ENCODE peak calls at places on chromosomes 2 and 18, in four cellular contexts. C is heart left ventricle, M is tibial nerve, F is sigmoid colon. S is an unnamed sample.

GRCh38 chr2:235864746-235865535 is 303.2 kb downstream of the GBX2 start:
- DNase-seq in M (no peak), F (no peak), C (no peak), S (no peak)

GRCh38 chr18:42936289-42936688 is 179.2 kb downstream of the RIT2 start:
- DNase-seq in F (no peak), M (no peak), C (no peak), S (no peak)

GRCh38 chr2:151771599-151772358 is 37.5 kb upstream of the NEB start:
- DNase-seq in F (peak; percentile 73), C (no peak), M (no peak), S (peak; percentile 87)

GRCh38 chr18:74722237-74722636 is 124.6 kb downstream of the ZNF407 start:
- DNase-seq in C (no peak), F (no peak), M (no peak), S (no peak)

GRCh38 chr2:84958135-84959044 is 12.6 kb upstream of the KCMF1 start:
- DNase-seq in M (no peak), C (no peak), F (peak; percentile 62), S (no peak)

GRCh38 chr2:234164499-234165409 is 114.3 kb downstream of the SPP2 start:
- DNase-seq in C (no peak), F (no peak), M (no peak), S (peak; percentile 85)

GRCh38 chr2:164430166-164430783 is 191.0 kb downstream of the GRB14 start:
- DNase-seq in M (peak; percentile 52), F (no peak), C (no peak), S (no peak)

GRCh38 chr2:215410932-215411285 is 25.0 kb downstream of the FN1 start:
- DNase-seq in C (no peak), F (no peak), M (no peak), S (no peak)

GRCh38 chr2:58155160-58155778 is 85.9 kb downstream of the FANCL start:
- DNase-seq in F (no peak), M (no peak), C (no peak), S (no peak)

GRCh38 chr2:182302972-182303371 is 123.9 kb downstream of the PDE1A start:
- DNase-seq in F (no peak), M (no peak), C (no peak), S (no peak)

GRCh38 chr2:30708491-30709290 is 98.6 kb downstream of the CAPN13 start:
- DNase-seq in F (no peak), C (no peak), M (no peak), S (peak; percentile 13)

GRCh38 chr2:105792561-105792960 is 47.8 kb downstream of the NCK2 start:
- DNase-seq in M (no peak), C (no peak), F (no peak), S (no peak)

GRCh38 chr2:57515366-57515765 is 531.2 kb upstream of the VRK2 start:
- DNase-seq in M (no peak), F (no peak), C (no peak), S (no peak)

GRCh38 chr2:25268136-25268535 is 73.6 kb downstream of the DNMT3A start:
- DNase-seq in C (no peak), M (no peak), F (no peak), S (no peak)

GRCh38 chr2:150938586-150938985 is 323.1 kb downstream of the RBM43 start:
- DNase-seq in F (no peak), C (no peak), M (no peak), S (no peak)

GRCh38 chr2:238095143-238095542 is 5.0 kb upstream of the ESPNL start:
- DNase-seq in M (no peak), C (no peak), F (no peak), S (peak; percentile 33)

GRCh38 chr2:64837116-64837704 is 152.0 kb upstream of the SLC1A4 start:
- DNase-seq in C (no peak), M (no peak), F (no peak), S (no peak)

DNA sequence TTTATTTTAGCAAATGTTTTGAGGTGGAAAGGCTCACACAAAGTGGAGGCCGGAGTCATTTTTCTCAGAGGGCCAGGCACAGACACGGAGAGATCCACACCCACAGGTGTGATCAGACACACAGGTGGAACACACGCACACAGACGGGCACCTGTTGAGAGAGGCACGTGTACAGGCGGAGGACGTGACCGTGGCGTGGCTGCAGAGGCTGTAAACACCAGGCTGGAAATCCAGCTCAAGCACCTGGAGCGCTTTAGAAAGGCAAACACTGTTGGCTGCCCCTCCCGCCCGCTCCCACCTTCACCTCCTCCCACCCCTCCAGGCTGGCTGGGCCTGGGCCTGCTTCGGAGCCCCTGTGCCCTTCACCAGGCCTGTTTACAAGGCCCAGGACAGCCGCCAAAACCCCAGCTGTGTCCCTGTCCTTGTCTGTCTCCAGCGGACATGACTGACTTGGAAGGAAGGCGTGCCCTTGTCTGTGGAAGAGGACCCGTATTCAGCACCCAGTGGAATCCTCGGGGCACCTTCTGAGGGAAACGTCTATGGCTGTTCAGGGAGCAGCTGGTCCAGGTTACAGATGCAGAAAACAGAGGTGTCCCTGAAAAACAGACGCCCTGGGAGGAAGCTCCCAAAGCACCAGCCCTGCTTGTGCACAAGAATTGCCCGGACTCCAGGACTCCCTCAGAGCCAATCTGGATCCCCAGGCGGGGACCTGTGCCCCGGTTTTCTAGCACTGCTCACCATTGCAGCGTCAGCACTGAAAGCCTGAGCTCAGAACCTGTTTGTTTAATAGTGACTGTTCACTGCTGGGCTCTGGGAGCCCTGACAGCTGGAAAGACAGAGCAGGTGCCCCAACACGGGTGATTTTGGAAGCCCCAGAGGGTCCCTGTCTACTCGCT is 134.3 kb upstream of the HAAO start:
- DNase-seq in C (no peak), M (no peak), F (no peak), S (peak; percentile 68)
- TF ChIP-seq POLR2A in C (no peak), M (no peak), F (no peak), S (no peak)

GRCh38 chr2:15591692-15592463 is at the start of gene DDX1:
- DNase-seq in C (peak; percentile 87), F (peak; percentile 92), M (peak; percentile 69), S (peak; percentile 74)
- TF ChIP-seq POLR2A in C (peak; percentile 77), F (peak; percentile 56), M (no peak), S (peak; percentile 72)

DNA sequence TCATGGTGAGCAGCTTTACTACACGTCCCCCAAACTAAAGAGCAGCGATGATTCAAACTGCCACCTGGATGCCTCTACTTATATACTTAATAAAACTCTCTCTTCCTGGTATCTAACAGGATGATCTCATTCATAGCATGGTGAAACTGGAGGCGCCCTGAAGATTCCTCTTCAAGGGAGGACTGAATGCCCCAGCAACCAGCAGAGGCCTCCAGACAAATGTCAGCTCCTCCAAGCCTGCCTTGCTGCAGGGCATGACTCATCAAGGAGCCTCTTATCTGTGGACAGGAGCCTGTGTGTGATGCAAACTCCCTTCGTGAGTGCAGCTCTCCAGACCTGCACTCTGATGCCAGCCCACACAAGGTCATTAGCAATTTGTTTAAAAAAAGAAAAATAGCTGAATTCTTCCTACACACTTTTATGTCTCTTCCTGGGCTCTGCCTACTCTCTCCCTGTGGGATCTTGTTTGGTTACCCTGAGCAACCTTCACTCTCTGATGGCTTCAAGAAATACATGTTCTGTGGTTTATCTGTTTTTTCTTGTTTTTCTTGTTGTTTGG is 30.2 kb downstream of the LONRF2 start:
- DNase-seq in C (no peak), M (no peak), F (peak; percentile 81), S (no peak)
- TF ChIP-seq POLR2A in C (no peak), M (no peak), F (no peak), S (no peak)

GRCh38 chr2:231361701-231362588 is 33.6 kb upstream of the B3GNT7 start:
- DNase-seq in C (no peak), M (no peak), F (peak; percentile 64), S (peak; percentile 42)
- TF ChIP-seq POLR2A in C (no peak), M (no peak), F (no peak), S (no peak)

GRCh38 chr18:50836521-50836957 is 16.7 kb upstream of the MRO start:
- DNase-seq in F (no peak), M (no peak), C (no peak), S (no peak)

GRCh38 chr18:50832754-50833153 is 12.9 kb upstream of the MRO start:
- DNase-seq in M (no peak), F (no peak), C (no peak), S (no peak)

GRCh38 chr18:50829644-50830043 is 9.8 kb upstream of the MRO start:
- DNase-seq in M (no peak), C (no peak), F (no peak), S (no peak)

GRCh38 chr18:50826027-50826426 is 6.2 kb upstream of the MRO start:
- DNase-seq in F (no peak), C (no peak), M (no peak), S (no peak)

DNA sequence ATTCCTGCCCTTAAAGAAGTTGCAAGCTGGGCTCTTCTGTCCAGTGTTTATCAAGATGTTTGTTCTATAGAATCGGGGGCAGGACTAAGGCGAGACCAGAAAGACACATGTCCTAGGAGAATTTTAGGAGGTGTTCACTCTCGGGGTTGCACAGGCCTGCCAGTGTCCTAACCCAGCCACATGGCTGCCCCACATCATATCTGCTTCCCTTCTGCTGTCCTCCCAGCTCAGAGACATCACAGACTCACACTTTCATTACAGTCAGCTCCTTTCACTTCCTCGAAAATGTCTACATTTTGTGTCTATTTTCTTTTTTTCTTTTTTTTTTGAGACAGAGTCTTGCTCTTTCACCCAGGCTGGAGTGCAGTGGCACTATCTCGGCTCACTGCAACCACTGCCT is 10.7 kb upstream of the MRO start:
- DNase-seq in F (no peak), C (no peak), M (peak; percentile 14), S (no peak)
- TF ChIP-seq POLR2A in F (no peak), C (no peak), M (no peak), S (no peak)

GRCh38 chr2:6310910-6311215 is 554.8 kb downstream of the CMPK2 start:
- DNase-seq in F (no peak), M (no peak), C (no peak), S (no peak)

GRCh38 chr2:6312377-6312776 is 553.3 kb downstream of the CMPK2 start:
- DNase-seq in M (no peak), F (no peak), C (no peak), S (no peak)

GRCh38 chr2:6310186-6310909 is 555.4 kb downstream of the CMPK2 start:
- DNase-seq in M (no peak), C (no peak), F (no peak), S (no peak)

GRCh38 chr2:6308986-6309385 is 556.7 kb downstream of the CMPK2 start:
- DNase-seq in F (no peak), C (no peak), M (no peak), S (no peak)

DNA sequence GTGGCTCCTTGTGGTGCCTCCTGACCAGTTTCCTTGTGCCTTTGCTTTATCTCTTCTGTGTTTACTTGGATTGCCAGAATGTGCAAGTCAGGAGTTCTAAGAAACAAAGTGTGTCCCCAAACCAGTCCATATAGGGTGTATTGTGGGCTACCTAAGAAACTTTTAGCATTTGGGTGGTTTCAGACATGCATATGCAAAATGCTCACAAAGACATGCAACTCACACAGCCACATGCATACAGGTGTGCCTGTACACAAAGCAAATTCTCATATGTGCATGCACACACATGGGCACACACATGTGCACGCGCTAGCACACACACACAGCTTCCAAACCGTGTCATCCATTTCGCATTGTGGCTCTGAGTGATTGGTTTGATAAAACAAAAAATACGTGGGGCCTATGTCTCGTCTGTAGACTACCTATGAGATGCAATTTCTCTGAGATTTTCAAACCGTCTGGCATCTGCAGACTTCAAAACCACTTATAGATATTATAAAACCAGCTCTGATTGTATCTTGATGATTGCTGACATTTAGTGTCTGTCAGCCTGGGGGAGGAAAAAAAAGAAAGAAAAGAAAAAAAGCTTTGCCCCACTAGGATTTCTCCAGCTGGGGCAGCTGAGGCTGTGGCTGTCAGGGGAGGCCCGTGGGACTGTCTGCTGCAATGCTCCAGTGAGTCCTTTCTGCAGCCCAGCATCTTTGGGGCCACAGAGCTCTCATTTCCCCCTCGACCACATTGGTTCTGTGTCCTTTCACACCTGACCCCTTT is 556.1 kb downstream of the CMPK2 start:
- DNase-seq in F (no peak), M (no peak), C (no peak), S (peak; percentile 30)
- TF ChIP-seq POLR2A in F (no peak), M (no peak), C (no peak), S (no peak)

GRCh38 chr2:191679818-191680600 is 2.1 kb downstream of the NABP1 start:
- DNase-seq in M (no peak), C (no peak), F (no peak), S (no peak)
- TF ChIP-seq POLR2A in M (no peak), C (no peak), F (no peak), S (peak; percentile 51)

S was measured in Peyer's patch.